ENCODE peak calls at places on chromosomes 6 and 20, in nine cellular contexts. U is NCI-H2081, H is NCI-H510A, K is SHP77, I is COR-L47, J is cardiac fibroblast, M is mammary epithelial cell, F is astrocyte, Y is MG63. L is an unnamed sample.

GRCh38 chr20:3797226-3797545 is 1.1 kb downstream of the CDC25B start:
- DNase-seq in U (no peak), H (no peak), K (no peak), I (no peak), J (no peak), M (no peak), F (no peak), Y (no peak), L (no peak)

GRCh38 chr20:38029453-38029852 is 3.8 kb downstream of the TTI1 start:
- DNase-seq in U (no peak), H (no peak), K (no peak), I (no peak), J (no peak), M (no peak), F (no peak), Y (no peak), L (no peak)

GRCh38 chr20:5353624-5354496 is 37.1 kb upstream of the PROKR2 start:
- DNase-seq in U (no peak), H (no peak), K (no peak), I (no peak), J (peak), M (peak), F (peak), Y (no peak), L (no peak)

GRCh38 chr6:70707893-70708292 is 40.2 kb downstream of the SMAP1 start:
- DNase-seq in U (no peak), H (no peak), K (no peak), I (no peak), J (no peak), M (no peak), F (no peak), Y (no peak), L (no peak)

GRCh38 chr6:81086931-81087330 is 665.5 kb downstream of the TENT5A start:
- DNase-seq in U (no peak), H (no peak), K (no peak), I (no peak), J (no peak), M (no peak), F (no peak), Y (no peak), L (no peak)

GRCh38 chr6:13071946-13072345 is 256.4 kb downstream of the TBC1D7 start:
- DNase-seq in U (no peak), H (no peak), K (no peak), I (no peak), J (no peak), M (no peak), F (no peak), Y (no peak), L (no peak)

GRCh38 chr6:142292191-142292924 is 9.4 kb upstream of the ADGRG6 start:
- DNase-seq in U (no peak), H (no peak), K (no peak), I (no peak), J (no peak), M (no peak), F (no peak), Y (no peak), L (no peak)

GRCh38 chr20:1953616-1954015 is 40.2 kb downstream of the PDYN start:
- DNase-seq in U (no peak), H (no peak), K (no peak), I (no peak), J (no peak), M (no peak), F (no peak), Y (no peak), L (no peak)

GRCh38 chr6:9482030-9482731 is 932.7 kb downstream of the TFAP2A start:
- DNase-seq in U (no peak), H (no peak), K (no peak), I (no peak), J (peak), M (peak), F (peak), Y (peak), L (peak)

GRCh38 chr20:1266167-1266973 is at the start of gene SNPH:
- DNase-seq in U (peak), H (peak), K (peak), I (peak), J (peak), M (peak), F (peak), Y (peak), L (peak)

GRCh38 chr20:20021835-20022234 is 4.7 kb downstream of the NAA20 start:
- DNase-seq in U (no peak), H (no peak), K (no peak), I (no peak), J (no peak), M (no peak), F (no peak), Y (no peak), L (no peak)

GRCh38 chr6:11096109-11096508 is 2.5 kb downstream of the SMIM13 start:
- DNase-seq in U (peak), H (no peak), K (peak), I (peak), J (peak), M (peak), F (peak), Y (peak), L (peak)

GRCh38 chr6:111478064-111478476 is 4.9 kb downstream of the REV3L start:
- DNase-seq in U (no peak), H (no peak), K (no peak), I (no peak), J (peak), M (peak), F (peak), Y (no peak), L (no peak)

GRCh38 chr6:169251371-169251802 is 2.3 kb downstream of the THBS2 start:
- DNase-seq in U (no peak), H (no peak), K (no peak), I (no peak), J (peak), M (no peak), F (no peak), Y (no peak), L (no peak)

GRCh38 chr6:167806061-167806700 is 20.5 kb upstream of the AFDN start:
- DNase-seq in U (no peak), H (no peak), K (no peak), I (no peak), J (no peak), M (no peak), F (no peak), Y (no peak), L (no peak)

GRCh38 chr6:37757381-37757780 is 59.7 kb upstream of the MDGA1 start:
- DNase-seq in U (no peak), H (no peak), K (no peak), I (no peak), J (no peak), M (no peak), F (no peak), Y (no peak), L (no peak)

GRCh38 chr6:168609026-168609685 is 168.2 kb downstream of the SMOC2 start:
- DNase-seq in U (no peak), H (no peak), K (peak), I (no peak), J (no peak), M (no peak), F (no peak), Y (no peak), L (no peak)

GRCh38 chr6:34900321-34901031 is 11.4 kb downstream of the ANKS1A start:
- DNase-seq in U (no peak), H (no peak), K (no peak), I (no peak), J (peak), M (no peak), F (peak), Y (no peak), L (no peak)

GRCh38 chr20:58306421-58307261 is 2.9 kb upstream of the RAB22A start:
- DNase-seq in U (no peak), H (no peak), K (peak), I (no peak), J (peak), M (peak), F (peak), Y (peak), L (peak)

GRCh38 chr20:19976595-19977372 is 40.4 kb upstream of the NAA20 start:
- DNase-seq in U (no peak), H (no peak), K (no peak), I (no peak), J (peak), M (peak), F (peak), Y (peak), L (peak)

GRCh38 chr6:166025149-166025898 is 142.3 kb downstream of the TBXT start:
- DNase-seq in U (no peak), H (no peak), K (peak), I (no peak), J (peak), M (no peak), F (peak), Y (peak), L (no peak)

GRCh38 chr20:32040142-32040953 is 11.7 kb upstream of the HCK start:
- DNase-seq in U (no peak), H (no peak), K (no peak), I (no peak), J (no peak), M (peak), F (no peak), Y (no peak), L (no peak)

GRCh38 chr20:25294459-25295385 is 46.8 kb downstream of the PYGB start:
- DNase-seq in U (no peak), H (peak), K (peak), I (peak), J (peak), M (no peak), F (peak), Y (peak), L (peak)

GRCh38 chr20:52552181-52552872 is 360.7 kb upstream of the ZFP64 start:
- DNase-seq in U (no peak), H (no peak), K (no peak), I (no peak), J (no peak), M (peak), F (peak), Y (peak), L (no peak)

GRCh38 chr6:7414811-7415210 is 25.2 kb downstream of the RIOK1 start:
- DNase-seq in U (no peak), H (no peak), K (no peak), I (no peak), J (peak), M (no peak), F (peak), Y (no peak), L (no peak)

GRCh38 chr6:24659547-24659946 is 7.2 kb downstream of the TDP2 start:
- DNase-seq in U (no peak), H (no peak), K (no peak), I (no peak), J (peak), M (no peak), F (no peak), Y (no peak), L (no peak)

GRCh38 chr6:159008656-159009288 is 8.8 kb upstream of the RSPH3 start:
- DNase-seq in U (no peak), H (no peak), K (peak), I (no peak), J (peak), M (peak), F (peak), Y (no peak), L (no peak)

GRCh38 chr6:134936927-134937326 is 13.0 kb downstream of the ALDH8A1 start:
- DNase-seq in U (no peak), H (no peak), K (no peak), I (no peak), J (peak), M (no peak), F (peak), Y (peak), L (no peak)

GRCh38 chr20:38804682-38805501 is 605 bp upstream of the PPP1R16B start:
- DNase-seq in U (no peak), H (no peak), K (no peak), I (no peak), J (peak), M (no peak), F (no peak), Y (no peak), L (no peak)

GRCh38 chr6:35343835-35344550 is 1.6 kb downstream of the PPARD start:
- DNase-seq in U (no peak), H (no peak), K (no peak), I (no peak), J (no peak), M (no peak), F (no peak), Y (no peak), L (no peak)

GRCh38 chr6:2976571-2977085 is 5.3 kb upstream of the SERPINB6 start:
- DNase-seq in U (no peak), H (no peak), K (no peak), I (no peak), J (peak), M (peak), F (peak), Y (peak), L (no peak)

GRCh38 chr6:6699741-6700367 is 111.3 kb downstream of the LY86 start:
- DNase-seq in U (peak), H (peak), K (peak), I (peak), J (peak), M (peak), F (peak), Y (peak), L (peak)